ENCODE peak calls at places on chromosome 6, in eight cellular contexts. L, O, W, R, F, Q, D and C are unnamed samples.

GRCh38 chr6:159311618-159312017 is 142.4 kb downstream of the FNDC1 start:
- DNase-seq in W (no peak), Q (peak; percentile 51), D (no peak), F (no peak), L (no peak), O (no peak), R (no peak), C (no peak)

GRCh38 chr6:139533573-139534471 is 159.4 kb upstream of the CITED2 start:
- DNase-seq in F (no peak), R (peak; percentile 55), Q (no peak), O (no peak), D (peak; percentile 17), L (no peak), W (peak; percentile 16), C (no peak)

GRCh38 chr6:31247813-31248212 is 24.1 kb downstream of the HLA-C start:
- DNase-seq in Q (no peak), F (no peak), R (no peak), D (no peak), O (no peak), W (no peak), L (no peak), C (no peak)

GRCh38 chr6:150531957-150532356 is 67.7 kb upstream of the PLEKHG1 start:
- DNase-seq in R (no peak), D (no peak), F (no peak), L (no peak), Q (no peak), W (no peak), O (no peak), C (no peak)

GRCh38 chr6:88031550-88031949 is 16.1 kb upstream of the SPACA1 start:
- DNase-seq in R (no peak), F (no peak), O (no peak), L (no peak), D (no peak), Q (no peak), W (no peak), C (no peak)

GRCh38 chr6:4355241-4355640 is 219.9 kb upstream of the ECI2 start:
- DNase-seq in L (no peak), F (no peak), Q (no peak), O (peak; percentile 64), W (no peak), R (peak; percentile 18), D (peak; percentile 46), C (no peak)

GRCh38 chr6:32946893-32947292 is 6.0 kb downstream of the HLA-DMA start:
- DNase-seq in W (no peak), O (no peak), F (no peak), D (no peak), L (no peak), R (no peak), Q (no peak), C (no peak)

GRCh38 chr6:138914701-138915100 is 73.4 kb downstream of the REPS1 start:
- DNase-seq in W (no peak), D (no peak), F (no peak), Q (no peak), R (no peak), O (no peak), L (no peak), C (no peak)

GRCh38 chr6:158663465-158664167 is 13.8 kb downstream of the SYTL3 start:
- DNase-seq in D (no peak), O (no peak), L (no peak), F (no peak), W (no peak), R (peak; percentile 55), Q (peak; percentile 91), C (no peak)

GRCh38 chr6:69064226-69064625 is 429.1 kb downstream of the ADGRB3 start:
- DNase-seq in L (no peak), Q (no peak), R (no peak), O (no peak), F (no peak), W (no peak), D (no peak), C (no peak)

GRCh38 chr6:129766959-129767728 is 57.2 kb upstream of the ARHGAP18 start:
- DNase-seq in Q (peak; percentile 31), F (no peak), W (peak; percentile 68), R (peak; percentile 30), L (peak; percentile 33), O (no peak), D (peak; percentile 82), C (no peak)

GRCh38 chr6:26017567-26017966 is 55.0 kb downstream of the TRIM38 start:
- DNase-seq in R (peak; percentile 56), L (peak; percentile 79), Q (no peak), W (peak; percentile 54), O (no peak), F (no peak), D (no peak), C (peak; percentile 87)

GRCh38 chr6:137268911-137269310 is 49.7 kb upstream of the IFNGR1 start:
- DNase-seq in O (no peak), D (no peak), L (no peak), Q (no peak), W (no peak), R (no peak), F (no peak), C (no peak)

GRCh38 chr6:159758031-159759001 is 3.5 kb upstream of the ACAT2 start:
- DNase-seq in Q (no peak), D (no peak), R (no peak), F (no peak), W (no peak), L (no peak), O (peak; percentile 29), C (no peak)

GRCh38 chr6:31350973-31351733 is 5.8 kb downstream of the HLA-B start:
- DNase-seq in Q (no peak), O (no peak), L (no peak), W (no peak), D (no peak), R (no peak), F (no peak), C (no peak)

GRCh38 chr6:158043586-158044524 is 62.2 kb downstream of the SYNJ2 start:
- DNase-seq in W (no peak), F (no peak), R (peak; percentile 55), O (no peak), Q (no peak), L (peak; percentile 81), D (peak; percentile 10), C (peak; percentile 77)

GRCh38 chr6:78863576-78863975 is 3.8 kb upstream of the IRAK1BP1 start:
- DNase-seq in Q (no peak), F (no peak), L (no peak), R (no peak), W (no peak), D (no peak), O (no peak), C (no peak)